ENCODE peak calls at places on chromosomes 2 and 18, in four cellular contexts. P is stimulated activated CD4-positive, alpha-beta T cell treated with anti-CD3 and anti-CD28 coated beads, Interleukin-12 subunit alpha, Interleukin-12 subunit beta, amount 100 ng/mL, for 48 hours; B is HEK293T; E is stromal cell of bone marrow. Q is an unnamed sample.

GRCh38 chr18:24567199-24567598 is 106.8 kb downstream of the HRH4 start:
- DNase-seq in B (no peak), P (no peak), E (peak), Q (no peak)

GRCh38 chr2:152330235-152330866 is 4.6 kb upstream of the FMNL2 start:
- DNase-seq in B (no peak), P (no peak), E (no peak), Q (no peak)

GRCh38 chr2:206392118-206392517 is 51.2 kb upstream of the ADAM23 start:
- DNase-seq in P (no peak), E (peak), B (peak), Q (peak)

GRCh38 chr18:63131106-63131943 is 188.2 kb downstream of the BCL2 start:
- DNase-seq in P (no peak), B (peak), E (peak), Q (no peak)

GRCh38 chr18:8324343-8325065 is 284.7 kb upstream of the RAB12 start:
- DNase-seq in B (no peak), P (no peak), E (no peak), Q (no peak)

GRCh38 chr18:42064109-42064508 is 109.1 kb downstream of the PIK3C3 start:
- DNase-seq in P (no peak), E (peak), B (no peak), Q (no peak)

GRCh38 chr18:74234326-74235171 is 57.2 kb downstream of the CYB5A start:
- DNase-seq in E (peak), B (no peak), P (no peak), Q (no peak)

GRCh38 chr2:76506538-76506937 is 795.8 kb upstream of the GCFC2 start:
- DNase-seq in E (no peak), P (no peak), B (no peak), Q (no peak)

GRCh38 chr2:66853585-66853984 is 418.7 kb downstream of the MEIS1 start:
- DNase-seq in P (no peak), E (no peak), B (no peak), Q (no peak)

GRCh38 chr18:58493516-58494253 is 135.2 kb downstream of the ALPK2 start:
- DNase-seq in E (peak), P (peak), B (peak), Q (peak)

GRCh38 chr2:239747274-239747673 is 277.9 kb downstream of the NDUFA10 start:
- DNase-seq in B (no peak), P (no peak), E (no peak), Q (peak)

GRCh38 chr18:36297419-36298112 is at the start of gene FHOD3:
- DNase-seq in P (no peak), E (peak), B (peak), Q (no peak)

GRCh38 chr2:219665926-219666325 is 38.5 kb downstream of the SLC4A3 start:
- DNase-seq in E (no peak), P (no peak), B (no peak), Q (no peak)

GRCh38 chr2:88199912-88200682 is 30.0 kb downstream of the THNSL2 start:
- DNase-seq in E (no peak), P (no peak), B (peak), Q (no peak)

GRCh38 chr18:49817947-49818346 is 4.6 kb upstream of the ACAA2 start:
- DNase-seq in E (no peak), P (no peak), B (no peak), Q (no peak)

GRCh38 chr2:47631840-47632398 is 151.0 kb upstream of the MSH6 start:
- DNase-seq in P (no peak), E (peak), B (no peak), Q (no peak)

GRCh38 chr18:57121542-57122112 is 25.3 kb upstream of the BOD1L2 start:
- DNase-seq in P (no peak), B (no peak), E (no peak), Q (no peak)

GRCh38 chr2:120763516-120763915 is 27.8 kb downstream of the GLI2 start:
- DNase-seq in E (no peak), B (no peak), P (no peak), Q (no peak)

GRCh38 chr2:106192752-106193490 is 1.2 kb downstream of the UXS1 start:
- DNase-seq in E (peak), B (peak), P (peak), Q (no peak)

GRCh38 chr2:161177969-161178368 is 17.7 kb downstream of the TANK start:
- DNase-seq in B (no peak), E (no peak), P (no peak), Q (no peak)

GRCh38 chr18:55587341-55588000 is 521 bp downstream of the TCF4 start:
- DNase-seq in B (peak), P (no peak), E (no peak), Q (no peak)

GRCh38 chr2:24122356-24123211 is 550 bp downstream of the PFN4 start:
- DNase-seq in P (no peak), B (no peak), E (no peak), Q (no peak)

GRCh38 chr18:45617284-45617683 is 2.0 kb downstream of the SLC14A2 start:
- DNase-seq in B (no peak), P (no peak), E (peak), Q (no peak)

GRCh38 chr2:207372483-207372882 is 157.3 kb upstream of the CREB1 start:
- DNase-seq in P (no peak), B (no peak), E (no peak), Q (no peak)

GRCh38 chr2:59664946-59665345 is 888.5 kb downstream of the BCL11A start:
- DNase-seq in E (no peak), B (no peak), P (no peak), Q (no peak)